ENCODE peak calls at places on chromosome 9, in four cellular contexts. Q, X, J and Y are unnamed samples.

GRCh38 chr9:127215266-127216209 is 49.0 kb upstream of the GARNL3 start:
- DNase-seq in Q (no peak), X (peak), J (no peak), Y (no peak)

GRCh38 chr9:14907360-14907685 is 2.9 kb downstream of the FREM1 start:
- DNase-seq in Q (no peak), X (no peak), J (no peak), Y (no peak)

GRCh38 chr9:72228282-72228681 is 79.0 kb downstream of the GDA start:
- DNase-seq in Q (no peak), X (no peak), J (no peak), Y (no peak)

GRCh38 chr9:11349187-11349586 is 736.4 kb upstream of the PTPRD start:
- DNase-seq in Q (no peak), X (no peak), J (no peak), Y (no peak)

GRCh38 chr9:119924736-119925135 is 555.5 kb upstream of the BRINP1 start:
- DNase-seq in Q (no peak), X (no peak), J (no peak), Y (no peak)

GRCh38 chr9:111362526-111362925 is 32.5 kb upstream of the OR2K2 start:
- DNase-seq in Q (no peak), X (no peak), J (no peak), Y (no peak)

GRCh38 chr9:17614929-17615328 is 36.1 kb downstream of the SH3GL2 start:
- DNase-seq in Q (no peak), X (no peak), J (no peak), Y (no peak)

GRCh38 chr9:26078706-26079105 is 400.5 kb upstream of the TUSC1 start:
- DNase-seq in Q (no peak), X (no peak), J (no peak), Y (no peak)

GRCh38 chr9:134642385-134643181 is 980 bp downstream of the COL5A1 start:
- DNase-seq in Q (no peak), X (no peak), J (no peak), Y (no peak)

GRCh38 chr9:14967450-14968321 is 57.5 kb upstream of the FREM1 start:
- DNase-seq in Q (no peak), X (no peak), J (no peak), Y (no peak)

GRCh38 chr9:109780453-109781033 is 545 bp downstream of the PALM2AKAP2 start:
- DNase-seq in Q (no peak), X (no peak), J (no peak), Y (no peak)

GRCh38 chr9:83011611-83012010 is 51.3 kb downstream of the RASEF start:
- DNase-seq in Q (no peak), X (no peak), J (no peak), Y (no peak)

GRCh38 chr9:108869092-108869725 is 7.1 kb downstream of the ACTL7A start:
- DNase-seq in Q (no peak), X (peak), J (no peak), Y (no peak)

GRCh38 chr9:128905964-128906363 is 14.8 kb upstream of the PHYHD1 start:
- DNase-seq in Q (no peak), X (no peak), J (no peak), Y (no peak)

GRCh38 chr9:73200694-73201432 is 49.2 kb downstream of the ANXA1 start:
- DNase-seq in Q (peak), X (no peak), J (no peak), Y (peak)

GRCh38 chr9:127185931-127186781 is 63.7 kb upstream of the ANGPTL2 start:
- DNase-seq in Q (no peak), X (peak), J (no peak), Y (no peak)

GRCh38 chr9:27784999-27785713 is 211.9 kb upstream of the C9orf72 start:
- DNase-seq in Q (no peak), X (no peak), J (peak), Y (no peak)

GRCh38 chr9:89743216-89743575 is 138.4 kb downstream of the GADD45G start:
- DNase-seq in Q (peak), X (no peak), J (peak), Y (peak)

GRCh38 chr9:19512432-19512831 is 103.6 kb downstream of the ACER2 start:
- DNase-seq in Q (no peak), X (no peak), J (no peak), Y (no peak)

GRCh38 chr9:135299239-135299590 is 180.4 kb upstream of the PPP1R26 start:
- DNase-seq in Q (no peak), X (peak), J (no peak), Y (no peak)

GRCh38 chr9:5449521-5450359 is 602 bp upstream of the CD274 start:
- DNase-seq in Q (no peak), X (peak), J (no peak), Y (no peak)

GRCh38 chr9:95507456-95508241 is 9.1 kb downstream of the PTCH1 start:
- DNase-seq in Q (peak), X (peak), J (peak), Y (peak)

GRCh38 chr9:115234094-115234493 is 116.1 kb upstream of the TNC start:
- DNase-seq in Q (peak), X (peak), J (no peak), Y (no peak)

GRCh38 chr9:124133752-124134151 is 122.2 kb downstream of the LHX2 start:
- DNase-seq in Q (peak), X (peak), J (peak), Y (no peak)

GRCh38 chr9:113988951-113989780 is 88.9 kb downstream of the AMBP start:
- DNase-seq in Q (no peak), X (no peak), J (no peak), Y (no peak)

GRCh38 chr9:129406278-129407225 is 214.3 kb downstream of the C9orf50 start:
- DNase-seq in Q (peak), X (no peak), J (no peak), Y (no peak)

GRCh38 chr9:8447618-8448017 is 648.0 kb upstream of the DMAC1 start:
- DNase-seq in Q (no peak), X (no peak), J (no peak), Y (no peak)

DNA sequence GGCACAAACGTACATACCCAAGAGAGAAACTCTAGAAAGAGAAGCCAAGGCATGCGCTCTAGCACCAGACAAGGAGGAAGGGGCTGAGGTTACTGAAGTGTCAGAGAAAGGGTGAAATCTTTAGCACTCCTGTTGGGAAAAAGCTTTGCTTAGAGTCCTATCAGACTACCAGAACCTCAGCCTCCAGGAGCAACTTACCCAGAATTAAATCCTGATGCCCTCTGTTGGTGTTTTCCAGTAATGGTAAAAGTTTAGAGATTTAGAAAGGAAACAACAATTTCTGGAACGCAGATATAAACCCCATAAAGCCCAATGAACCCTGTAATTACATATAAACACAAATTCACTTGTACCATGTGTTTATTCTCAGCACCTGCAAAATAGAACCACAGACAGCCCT is 33.2 kb upstream of the ASTN2 start:
- DNase-seq in Q (peak), X (no peak), J (no peak), Y (no peak)
- TF ChIP-seq CTCF in Q (no peak), X (no peak), J (no peak), Y (no peak)

GRCh38 chr9:90826326-90827020 is 24.9 kb downstream of the SYK start:
- DNase-seq in Q (no peak), X (no peak), J (no peak), Y (no peak)

GRCh38 chr9:90830977-90831376 is 29.4 kb downstream of the SYK start:
- DNase-seq in Q (no peak), X (peak), J (no peak), Y (no peak)

GRCh38 chr9:90830051-90830450 is 28.4 kb downstream of the SYK start:
- DNase-seq in Q (no peak), X (peak), J (no peak), Y (no peak)

GRCh38 chr9:90825586-90825985 is 24.0 kb downstream of the SYK start:
- DNase-seq in Q (peak), X (no peak), J (no peak), Y (no peak)

DNA sequence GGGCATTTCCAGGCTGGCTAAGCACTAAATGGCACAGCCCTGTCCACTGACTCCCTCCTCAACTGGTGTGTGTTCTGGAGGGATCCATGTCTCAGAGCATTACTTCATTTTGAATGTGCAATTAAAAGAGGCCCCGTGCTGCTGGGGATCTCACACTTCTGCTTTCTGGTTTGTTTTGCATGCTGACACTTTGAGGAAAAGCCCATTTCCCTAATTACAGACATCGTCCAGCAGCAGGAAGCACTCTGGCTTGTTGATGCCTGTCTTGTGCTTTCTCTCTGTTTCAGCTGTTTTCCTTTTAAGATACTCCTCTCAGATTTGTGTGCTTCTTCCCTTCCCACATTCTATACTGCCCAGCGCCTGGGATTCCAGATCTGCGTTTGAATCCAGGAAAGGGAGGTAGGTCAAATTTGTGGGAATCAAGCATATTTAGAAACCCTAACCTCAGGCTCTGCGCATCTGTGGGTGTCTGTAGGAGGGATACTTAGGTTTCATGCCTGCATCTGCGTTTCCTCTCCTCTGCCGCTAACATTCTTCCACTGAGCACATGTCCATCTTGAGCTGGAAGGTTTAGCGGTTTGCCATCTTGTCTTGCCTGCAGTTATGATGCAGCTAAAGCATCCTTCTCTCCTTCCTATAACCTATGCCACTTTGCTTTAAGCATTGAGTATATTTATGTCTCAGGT is 25.7 kb downstream of the SYK start:
- DNase-seq in Q (peak), X (peak), J (no peak), Y (peak)
- TF ChIP-seq CTCF in Q (no peak), X (no peak), J (no peak), Y (no peak)

GRCh38 chr9:79952401-79952800 is 380.6 kb downstream of the TLE4 start:
- DNase-seq in Q (no peak), X (no peak), J (no peak), Y (no peak)

GRCh38 chr9:79953908-79954307 is 382.1 kb downstream of the TLE4 start:
- DNase-seq in Q (no peak), X (no peak), J (no peak), Y (no peak)

GRCh38 chr9:79955300-79955699 is 383.5 kb downstream of the TLE4 start:
- DNase-seq in Q (peak), X (no peak), J (peak), Y (no peak)
- TF ChIP-seq CTCF in Q (peak), X (no peak), J (peak), Y (peak)

GRCh38 chr9:87713278-87713989 is 12.5 kb upstream of the CTSL start:
- DNase-seq in Q (peak), X (peak), J (peak), Y (no peak)
- TF ChIP-seq CTCF in Q (no peak), X (peak), J (no peak), Y (no peak)

GRCh38 chr9:91750343-91750742 is 199.7 kb downstream of the ROR2 start:
- DNase-seq in Q (no peak), X (no peak), J (no peak), Y (no peak)
- TF ChIP-seq CTCF in Q (no peak), X (no peak), J (no peak), Y (no peak)

GRCh38 chr9:2373648-2374047 is 247.9 kb upstream of the VLDLR start:
- DNase-seq in Q (no peak), X (no peak), J (no peak), Y (no peak)

GRCh38 chr9:2362170-2362569 is 259.4 kb upstream of the VLDLR start:
- DNase-seq in Q (no peak), X (no peak), J (no peak), Y (no peak)

GRCh38 chr9:2363138-2363745 is 258.3 kb upstream of the VLDLR start:
- DNase-seq in Q (no peak), X (no peak), J (no peak), Y (no peak)

GRCh38 chr9:2367970-2368369 is 253.6 kb upstream of the VLDLR start:
- DNase-seq in Q (peak), X (no peak), J (no peak), Y (no peak)
- TF ChIP-seq CTCF in Q (peak), X (no peak), J (no peak), Y (no peak)

DNA sequence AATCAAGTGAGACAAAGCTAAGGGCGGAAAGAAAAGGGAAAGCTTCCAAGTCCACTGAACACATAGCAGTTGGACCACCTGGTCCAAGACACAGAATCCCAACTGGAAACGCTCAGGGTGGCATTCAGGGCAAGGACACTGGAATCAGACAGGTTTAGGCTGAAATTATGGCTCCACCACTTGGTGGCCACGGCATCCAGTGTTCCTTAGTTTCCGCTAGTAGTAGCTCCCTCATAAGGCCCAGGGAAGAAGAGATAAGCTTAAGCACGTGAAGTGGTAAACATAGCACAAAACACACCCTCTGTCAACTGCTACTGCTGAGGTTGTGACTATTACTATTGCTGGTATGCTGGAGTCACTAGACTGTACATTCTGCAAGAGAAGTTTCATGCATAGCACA is 209.4 kb downstream of the GLIS3 start:
- DNase-seq in Q (no peak), X (no peak), J (no peak), Y (no peak)
- TF ChIP-seq CTCF in Q (no peak), X (no peak), J (no peak), Y (no peak)

GRCh38 chr9:136974834-136975535 is 2.3 kb upstream of the PTGDS start:
- DNase-seq in Q (no peak), X (no peak), J (no peak), Y (no peak)

GRCh38 chr9:136973618-136974617 is 3.4 kb upstream of the PTGDS start:
- DNase-seq in Q (no peak), X (no peak), J (no peak), Y (no peak)

GRCh38 chr9:136978073-136978864 is 965 bp downstream of the PTGDS start:
- DNase-seq in Q (no peak), X (peak), J (peak), Y (peak)

GRCh38 chr9:136977223-136978072 is at the start of gene PTGDS:
- DNase-seq in Q (no peak), X (no peak), J (no peak), Y (no peak)

DNA sequence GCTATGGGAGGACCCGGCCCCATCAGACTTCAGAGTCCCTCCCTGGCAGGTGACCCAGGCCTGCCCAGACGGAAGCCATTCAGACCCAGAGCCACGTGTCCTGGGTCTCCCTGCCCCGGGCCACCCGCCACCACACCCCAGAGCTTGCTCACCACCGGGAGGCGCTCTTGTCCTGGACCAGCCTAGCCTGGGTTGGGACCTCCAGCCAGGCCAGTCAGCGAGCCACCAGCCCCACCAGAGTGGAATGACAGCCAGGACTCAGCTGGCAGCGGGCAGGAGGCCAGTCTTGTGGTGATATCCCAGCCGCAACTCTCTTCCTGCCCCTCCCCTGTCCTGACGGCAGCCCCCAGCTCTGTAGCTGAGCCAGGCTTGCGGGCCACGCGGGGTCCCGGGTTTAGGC is 1.7 kb upstream of the PTGDS start:
- DNase-seq in Q (peak), X (peak), J (peak), Y (peak)
- TF ChIP-seq CTCF in Q (peak), X (peak), J (peak), Y (peak)

DNA sequence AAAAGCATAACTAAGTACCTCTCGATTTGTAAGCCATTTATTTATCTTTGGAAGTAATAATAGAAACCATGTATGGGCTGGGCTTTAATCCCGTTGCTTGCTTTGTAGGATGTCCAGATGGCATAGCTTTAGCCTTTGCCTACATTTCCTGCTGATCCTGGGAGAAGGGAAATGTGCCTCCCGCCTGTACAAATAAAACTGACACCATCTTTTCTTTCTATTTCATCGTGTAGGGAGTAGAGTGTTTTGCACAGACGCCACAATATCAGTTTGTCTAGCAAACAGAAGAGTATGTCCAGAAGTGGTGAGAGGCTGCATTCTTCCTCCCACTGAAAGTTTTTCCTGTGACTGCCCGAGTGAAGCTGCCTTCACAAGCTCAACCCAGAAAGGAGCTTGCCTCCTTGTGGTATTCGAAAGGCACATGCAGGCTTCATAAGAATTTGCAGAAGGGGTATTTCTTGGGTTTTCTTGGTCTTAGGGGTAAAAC is 24.7 kb upstream of the TJP2 start:
- DNase-seq in Q (no peak), X (no peak), J (no peak), Y (no peak)
- TF ChIP-seq CTCF in Q (no peak), X (no peak), J (no peak), Y (no peak)

DNA sequence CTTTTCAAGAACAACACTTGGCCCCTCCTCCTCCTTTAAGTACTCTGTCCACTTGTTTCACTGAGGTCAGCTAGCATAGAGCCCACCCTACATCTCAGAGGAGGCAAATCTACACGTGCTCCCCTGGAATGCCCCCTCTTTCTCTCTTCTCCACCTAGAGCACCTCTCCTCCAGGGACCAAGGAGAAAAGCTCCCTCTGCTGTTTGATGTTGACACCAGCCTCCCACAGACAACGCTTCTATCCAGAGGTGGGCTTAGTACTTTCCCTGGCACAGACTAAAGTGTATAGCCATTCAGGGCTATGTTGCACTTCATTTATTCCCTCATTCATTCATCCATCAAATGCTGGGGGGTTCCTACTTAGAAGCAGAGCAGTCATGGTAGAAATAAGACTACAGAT is 68.2 kb upstream of the TAF1L start:
- DNase-seq in Q (peak), X (no peak), J (no peak), Y (no peak)
- TF ChIP-seq CTCF in Q (peak), X (no peak), J (no peak), Y (no peak)